ENCODE peak calls at places on chromosomes 13 and 19, in nine cellular contexts. One of them, this sample, is unnamed.

GRCh38 chr13:34025746-34026145 is 207.8 kb downstream of the RFC3 start:
- DNase-seq in naive B cell: no peak
- DNase-seq in choroid plexus epithelial cell: peak; percentile 54
- DNase-seq in HT-29: peak; percentile 12
- DNase-seq in stomach: no peak
- DNase-seq in GM04504: no peak
- DNase-seq in SJSA1: peak; percentile 74
- DNase-seq in CD4-positive, alpha-beta T cell: no peak
- DNase-seq in AG04450: no peak
- DNase-seq in this sample: no peak

GRCh38 chr13:23725922-23726321 is 155.7 kb downstream of the TNFRSF19 start:
- DNase-seq in naive B cell: no peak
- DNase-seq in choroid plexus epithelial cell: no peak
- DNase-seq in HT-29: no peak
- DNase-seq in stomach: no peak
- DNase-seq in GM04504: no peak
- DNase-seq in SJSA1: no peak
- DNase-seq in CD4-positive, alpha-beta T cell: no peak
- DNase-seq in AG04450: no peak
- DNase-seq in this sample: no peak

GRCh38 chr19:15091918-15092753 is 10.1 kb downstream of the OR1I1 start:
- DNase-seq in naive B cell: peak; percentile 57
- DNase-seq in choroid plexus epithelial cell: peak; percentile 78
- DNase-seq in HT-29: peak; percentile 60
- DNase-seq in stomach: no peak
- DNase-seq in GM04504: no peak
- DNase-seq in SJSA1: peak; percentile 63
- DNase-seq in CD4-positive, alpha-beta T cell: peak; percentile 28
- DNase-seq in AG04450: peak; percentile 39
- DNase-seq in this sample: no peak

GRCh38 chr19:51020988-51021651 is 1.6 kb upstream of the KLK10 start:
- DNase-seq in naive B cell: no peak
- DNase-seq in choroid plexus epithelial cell: peak; percentile 75
- DNase-seq in HT-29: peak; percentile 97
- DNase-seq in stomach: peak; percentile 34
- DNase-seq in GM04504: peak; percentile 11
- DNase-seq in SJSA1: peak; percentile 15
- DNase-seq in CD4-positive, alpha-beta T cell: no peak
- DNase-seq in AG04450: peak; percentile 7
- DNase-seq in this sample: no peak

GRCh38 chr19:7393934-7394508 is 45.3 kb downstream of the ARHGEF18 start:
- DNase-seq in naive B cell: no peak
- DNase-seq in choroid plexus epithelial cell: no peak
- DNase-seq in HT-29: no peak
- DNase-seq in stomach: no peak
- DNase-seq in GM04504: no peak
- DNase-seq in SJSA1: peak; percentile 44
- DNase-seq in CD4-positive, alpha-beta T cell: no peak
- DNase-seq in AG04450: no peak
- DNase-seq in this sample: no peak

GRCh38 chr19:17517898-17518297 is 6.4 kb downstream of the PGLS start:
- DNase-seq in naive B cell: no peak
- DNase-seq in choroid plexus epithelial cell: no peak
- DNase-seq in HT-29: no peak
- DNase-seq in stomach: no peak
- DNase-seq in GM04504: no peak
- DNase-seq in SJSA1: no peak
- DNase-seq in CD4-positive, alpha-beta T cell: no peak
- DNase-seq in AG04450: no peak
- DNase-seq in this sample: no peak

GRCh38 chr13:27450921-27451461 is 627 bp upstream of the MTIF3 start:
- DNase-seq in naive B cell: no peak
- DNase-seq in choroid plexus epithelial cell: peak; percentile 52
- DNase-seq in HT-29: peak; percentile 84
- DNase-seq in stomach: peak; percentile 53
- DNase-seq in GM04504: no peak
- DNase-seq in SJSA1: no peak
- DNase-seq in CD4-positive, alpha-beta T cell: no peak
- DNase-seq in AG04450: no peak
- DNase-seq in this sample: peak; percentile 18

GRCh38 chr13:23767806-23768205 is 121.4 kb downstream of the MIPEP start:
- DNase-seq in naive B cell: no peak
- DNase-seq in choroid plexus epithelial cell: no peak
- DNase-seq in HT-29: no peak
- DNase-seq in stomach: no peak
- DNase-seq in GM04504: no peak
- DNase-seq in SJSA1: no peak
- DNase-seq in CD4-positive, alpha-beta T cell: no peak
- DNase-seq in AG04450: no peak
- DNase-seq in this sample: no peak

GRCh38 chr13:77048592-77048991 is 21.6 kb upstream of the FBXL3 start:
- DNase-seq in naive B cell: no peak
- DNase-seq in choroid plexus epithelial cell: peak; percentile 13
- DNase-seq in HT-29: no peak
- DNase-seq in stomach: no peak
- DNase-seq in GM04504: no peak
- DNase-seq in SJSA1: no peak
- DNase-seq in CD4-positive, alpha-beta T cell: no peak
- DNase-seq in AG04450: no peak
- DNase-seq in this sample: no peak

GRCh38 chr13:52377898-52378297 is 28.1 kb downstream of the THSD1 start:
- DNase-seq in naive B cell: no peak
- DNase-seq in choroid plexus epithelial cell: no peak
- DNase-seq in HT-29: no peak
- DNase-seq in stomach: no peak
- DNase-seq in GM04504: no peak
- DNase-seq in SJSA1: no peak
- DNase-seq in CD4-positive, alpha-beta T cell: no peak
- DNase-seq in AG04450: no peak
- DNase-seq in this sample: no peak

GRCh38 chr13:32448224-32448623 is 20.3 kb upstream of the N4BP2L1 start:
- DNase-seq in naive B cell: no peak
- DNase-seq in choroid plexus epithelial cell: no peak
- DNase-seq in HT-29: no peak
- DNase-seq in stomach: no peak
- DNase-seq in GM04504: no peak
- DNase-seq in SJSA1: no peak
- DNase-seq in CD4-positive, alpha-beta T cell: no peak
- DNase-seq in AG04450: no peak
- DNase-seq in this sample: no peak

GRCh38 chr19:13117176-13117771 is 734 bp upstream of the TRMT1 start:
- DNase-seq in naive B cell: no peak
- DNase-seq in choroid plexus epithelial cell: no peak
- DNase-seq in HT-29: no peak
- DNase-seq in stomach: no peak
- DNase-seq in GM04504: no peak
- DNase-seq in SJSA1: no peak
- DNase-seq in CD4-positive, alpha-beta T cell: no peak
- DNase-seq in AG04450: no peak
- DNase-seq in this sample: no peak

GRCh38 chr13:91353494-91353893 is 6.0 kb downstream of the MIR17HG start:
- DNase-seq in naive B cell: no peak
- DNase-seq in choroid plexus epithelial cell: no peak
- DNase-seq in HT-29: peak; percentile 13
- DNase-seq in stomach: no peak
- DNase-seq in GM04504: no peak
- DNase-seq in SJSA1: no peak
- DNase-seq in CD4-positive, alpha-beta T cell: no peak
- DNase-seq in AG04450: no peak
- DNase-seq in this sample: no peak

GRCh38 chr19:49398931-49399330 is 10.9 kb downstream of the KASH5 start:
- DNase-seq in naive B cell: no peak
- DNase-seq in choroid plexus epithelial cell: no peak
- DNase-seq in HT-29: no peak
- DNase-seq in stomach: no peak
- DNase-seq in GM04504: no peak
- DNase-seq in SJSA1: no peak
- DNase-seq in CD4-positive, alpha-beta T cell: no peak
- DNase-seq in AG04450: no peak
- DNase-seq in this sample: no peak

GRCh38 chr13:71464673-71465072 is 402.3 kb downstream of the DACH1 start:
- DNase-seq in naive B cell: no peak
- DNase-seq in choroid plexus epithelial cell: no peak
- DNase-seq in HT-29: no peak
- DNase-seq in stomach: no peak
- DNase-seq in GM04504: no peak
- DNase-seq in SJSA1: no peak
- DNase-seq in CD4-positive, alpha-beta T cell: no peak
- DNase-seq in AG04450: no peak
- DNase-seq in this sample: no peak

GRCh38 chr19:16850133-16850532 is 20.9 kb downstream of the SIN3B start:
- DNase-seq in naive B cell: no peak
- DNase-seq in choroid plexus epithelial cell: peak; percentile 44
- DNase-seq in HT-29: no peak
- DNase-seq in stomach: no peak
- DNase-seq in GM04504: no peak
- DNase-seq in SJSA1: peak; percentile 13
- DNase-seq in CD4-positive, alpha-beta T cell: no peak
- DNase-seq in AG04450: peak; percentile 6
- DNase-seq in this sample: no peak

GRCh38 chr13:48126944-48127814 is 32.3 kb upstream of the MED4 start:
- DNase-seq in naive B cell: peak; percentile 67
- DNase-seq in choroid plexus epithelial cell: peak; percentile 81
- DNase-seq in HT-29: peak; percentile 84
- DNase-seq in stomach: peak; percentile 29
- DNase-seq in GM04504: peak; percentile 40
- DNase-seq in SJSA1: peak; percentile 42
- DNase-seq in CD4-positive, alpha-beta T cell: peak; percentile 19
- DNase-seq in AG04450: no peak
- DNase-seq in this sample: no peak

GRCh38 chr19:8084152-8084551 is 31.6 kb downstream of the CCL25 start:
- DNase-seq in naive B cell: no peak
- DNase-seq in choroid plexus epithelial cell: no peak
- DNase-seq in HT-29: no peak
- DNase-seq in stomach: no peak
- DNase-seq in GM04504: no peak
- DNase-seq in SJSA1: no peak
- DNase-seq in CD4-positive, alpha-beta T cell: no peak
- DNase-seq in AG04450: no peak
- DNase-seq in this sample: no peak

GRCh38 chr13:108629353-108629752 is at the start of gene MYO16:
- DNase-seq in naive B cell: no peak
- DNase-seq in choroid plexus epithelial cell: no peak
- DNase-seq in HT-29: no peak
- DNase-seq in stomach: no peak
- DNase-seq in GM04504: no peak
- DNase-seq in SJSA1: no peak
- DNase-seq in CD4-positive, alpha-beta T cell: no peak
- DNase-seq in AG04450: no peak
- DNase-seq in this sample: no peak

GRCh38 chr19:43820098-43820860 is 6.8 kb upstream of the ZNF283 start:
- DNase-seq in naive B cell: peak; percentile 19
- DNase-seq in choroid plexus epithelial cell: peak; percentile 53
- DNase-seq in HT-29: no peak
- DNase-seq in stomach: no peak
- DNase-seq in GM04504: no peak
- DNase-seq in SJSA1: no peak
- DNase-seq in CD4-positive, alpha-beta T cell: no peak
- DNase-seq in AG04450: peak; percentile 7
- DNase-seq in this sample: no peak